ENCODE peak calls at places on chromosome 12, in seven cellular contexts. J is lower lobe of right lung, G is brain microvascular endothelial cell, F is IMR-90, C is GM06990, H is body of pancreas, K is A549. N is an unnamed sample.

GRCh38 chr12:93135286-93136239 is 206.5 kb upstream of the EEA1 start:
- DNase-seq in J (no peak), G (no peak), F (peak), C (peak), H (no peak), K (no peak), N (peak)

GRCh38 chr12:6961278-6961694 is 9.2 kb downstream of the PHB2 start:
- DNase-seq in J (peak), G (no peak), F (no peak), C (peak), H (peak), K (no peak), N (peak)

GRCh38 chr12:106064622-106065021 is 74.1 kb downstream of the NUAK1 start:
- DNase-seq in J (no peak), G (no peak), F (no peak), C (no peak), H (no peak), K (no peak), N (no peak)

GRCh38 chr12:5200276-5201087 is 156.8 kb downstream of the KCNA5 start:
- DNase-seq in J (peak), G (peak), F (peak), C (peak), H (peak), K (peak), N (no peak)

GRCh38 chr12:43337571-43338497 is 214.2 kb downstream of the ADAMTS20 start:
- DNase-seq in J (no peak), G (no peak), F (peak), C (no peak), H (no peak), K (no peak), N (no peak)

GRCh38 chr12:10366875-10367274 is 23.0 kb downstream of the KLRK1 start:
- DNase-seq in J (no peak), G (no peak), F (no peak), C (no peak), H (no peak), K (peak), N (peak)

GRCh38 chr12:51827925-51828818 is 20.3 kb downstream of the FIGNL2 start:
- DNase-seq in J (peak), G (no peak), F (peak), C (no peak), H (no peak), K (peak), N (peak)

GRCh38 chr12:132461526-132461925 is 28.4 kb upstream of the FBRSL1 start:
- DNase-seq in J (no peak), G (no peak), F (no peak), C (no peak), H (no peak), K (no peak), N (no peak)

GRCh38 chr12:74393265-74393664 is 144.4 kb upstream of the ATXN7L3B start:
- DNase-seq in J (no peak), G (no peak), F (no peak), C (no peak), H (no peak), K (peak), N (no peak)

GRCh38 chr12:27237790-27238771 is 6.0 kb upstream of the STK38L start:
- DNase-seq in J (no peak), G (peak), F (peak), C (no peak), H (peak), K (no peak), N (no peak)

GRCh38 chr12:114668905-114669304 is 15.1 kb downstream of the TBX3 start:
- DNase-seq in J (no peak), G (no peak), F (no peak), C (no peak), H (no peak), K (no peak), N (no peak)

GRCh38 chr12:28088566-28089277 is 101.5 kb upstream of the CCDC91 start:
- DNase-seq in J (no peak), G (no peak), F (no peak), C (no peak), H (no peak), K (peak), N (peak)

GRCh38 chr12:101642115-101643067 is 47.6 kb downstream of the MYBPC1 start:
- DNase-seq in J (peak), G (no peak), F (no peak), C (no peak), H (peak), K (peak), N (no peak)

GRCh38 chr12:10940389-10940788 is 1.3 kb upstream of the TAS2R14 start:
- DNase-seq in J (no peak), G (peak), F (peak), C (no peak), H (no peak), K (peak), N (peak)

GRCh38 chr12:53754633-53755261 is 3.0 kb upstream of the CISTR start:
- DNase-seq in J (no peak), G (no peak), F (peak), C (no peak), H (no peak), K (no peak), N (peak)

GRCh38 chr12:85642288-85642687 is 193.9 kb downstream of the RASSF9 start:
- DNase-seq in J (no peak), G (no peak), F (no peak), C (no peak), H (no peak), K (no peak), N (no peak)

GRCh38 chr12:131085816-131086591 is 132.3 kb downstream of the ADGRD1 start:
- DNase-seq in J (peak), G (no peak), F (no peak), C (no peak), H (no peak), K (no peak), N (no peak)

GRCh38 chr12:42326466-42327226 is 679 bp downstream of the PPHLN1 start:
- DNase-seq in J (no peak), G (peak), F (peak), C (peak), H (peak), K (peak), N (peak)

GRCh38 chr12:27984275-27984674 is 11.7 kb upstream of the PTHLH start:
- DNase-seq in J (no peak), G (peak), F (peak), C (no peak), H (no peak), K (peak), N (peak)

GRCh38 chr12:52914722-52915121 is 9.8 kb upstream of the KRT8 start:
- DNase-seq in J (no peak), G (no peak), F (no peak), C (no peak), H (no peak), K (no peak), N (no peak)

GRCh38 chr12:109996483-109996853 is 300 bp upstream of the GIT2 start:
- DNase-seq in J (no peak), G (no peak), F (no peak), C (no peak), H (no peak), K (no peak), N (no peak)

GRCh38 chr12:112555621-112556233 is 137.0 kb downstream of the PTPN11 start:
- DNase-seq in J (no peak), G (no peak), F (no peak), C (no peak), H (no peak), K (peak), N (no peak)

GRCh38 chr12:58416211-58416610 is 474.8 kb downstream of the ATP23 start:
- DNase-seq in J (no peak), G (peak), F (peak), C (no peak), H (no peak), K (peak), N (peak)

GRCh38 chr12:95661360-95661759 is 110.1 kb upstream of the USP44 start:
- DNase-seq in J (no peak), G (no peak), F (no peak), C (no peak), H (no peak), K (no peak), N (no peak)

GRCh38 chr12:107402041-107403022 is 283.3 kb upstream of the PWP1 start:
- DNase-seq in J (no peak), G (peak), F (peak), C (no peak), H (peak), K (peak), N (peak)

DNA sequence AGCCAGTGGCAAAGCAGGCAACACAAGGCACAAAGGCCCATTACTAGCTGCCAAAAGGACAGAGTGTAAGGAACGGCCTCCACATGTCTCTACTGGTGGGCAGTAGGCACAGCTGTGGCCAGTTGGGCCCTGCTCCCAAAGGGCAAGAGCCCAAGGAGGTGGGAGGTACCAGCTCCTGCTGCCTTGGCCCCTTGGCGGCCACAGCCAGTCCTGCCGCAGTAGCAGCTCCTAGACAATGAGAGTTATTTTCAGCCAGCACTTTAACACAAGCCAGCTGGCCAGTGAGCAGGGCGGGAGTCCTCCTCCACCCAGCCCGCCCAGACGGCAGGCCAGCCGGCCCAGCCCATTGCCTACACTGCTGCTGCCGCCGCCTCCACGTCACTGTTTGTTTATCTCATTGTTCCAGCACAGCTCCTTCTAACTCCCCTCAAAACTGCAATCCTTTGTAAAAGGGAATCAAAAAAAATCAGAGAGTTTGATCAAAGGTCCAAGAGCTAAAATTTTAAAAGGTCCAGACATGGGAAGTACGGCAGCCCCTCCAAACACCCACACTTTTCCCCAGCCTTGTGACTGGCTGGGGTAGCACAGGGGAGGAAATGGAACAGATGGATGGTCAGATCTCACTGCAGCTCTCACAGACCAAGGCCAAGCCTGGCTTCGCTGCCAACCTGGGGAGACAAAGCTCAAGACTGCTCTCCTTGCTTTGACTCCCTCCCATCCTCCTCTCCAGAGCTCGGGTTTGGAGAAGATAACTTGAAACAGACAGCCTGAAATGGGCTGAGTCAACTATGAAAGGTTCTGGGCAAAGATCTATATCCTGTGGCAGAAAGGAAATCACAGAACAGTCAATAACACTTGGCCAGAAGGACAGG is 33.5 kb downstream of the FMNL3 start:
- DNase-seq in J (peak), G (peak), F (peak), C (no peak), H (peak), K (no peak), N (peak)
- TF ChIP-seq CTCF in J (peak), G (peak), F (peak), C (no peak), H (peak), K (no peak), N (peak)

GRCh38 chr12:78885466-78885865 is 20.9 kb downstream of the SYT1 start:
- DNase-seq in J (no peak), G (no peak), F (no peak), C (no peak), H (no peak), K (no peak), N (no peak)
- H3K4me3 ChIP-seq in J (no peak), G (no peak), F (no peak), C (no peak), H (no peak), K (no peak), N (no peak)

DNA sequence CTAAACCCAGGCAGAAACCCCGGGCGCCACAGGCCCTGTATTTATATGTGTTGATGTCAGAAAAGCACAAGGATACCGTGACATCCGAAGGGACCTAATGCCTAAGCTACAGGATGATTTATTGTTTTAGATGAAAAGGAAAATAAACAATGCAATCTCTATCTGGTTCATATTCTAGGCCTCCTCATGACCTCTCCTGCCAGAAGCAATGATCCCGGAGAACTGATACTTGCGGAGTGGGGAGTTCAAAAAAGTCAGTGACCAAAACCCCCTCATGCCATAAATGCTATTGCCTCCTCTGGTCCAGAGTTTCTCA is 849 bp upstream of the CSRP2 start:
- DNase-seq in J (no peak), G (peak), F (no peak), C (no peak), H (no peak), K (no peak), N (no peak)
- TF ChIP-seq CTCF in J (no peak), G (no peak), F (no peak), C (no peak), H (no peak), K (no peak), N (no peak)

DNA sequence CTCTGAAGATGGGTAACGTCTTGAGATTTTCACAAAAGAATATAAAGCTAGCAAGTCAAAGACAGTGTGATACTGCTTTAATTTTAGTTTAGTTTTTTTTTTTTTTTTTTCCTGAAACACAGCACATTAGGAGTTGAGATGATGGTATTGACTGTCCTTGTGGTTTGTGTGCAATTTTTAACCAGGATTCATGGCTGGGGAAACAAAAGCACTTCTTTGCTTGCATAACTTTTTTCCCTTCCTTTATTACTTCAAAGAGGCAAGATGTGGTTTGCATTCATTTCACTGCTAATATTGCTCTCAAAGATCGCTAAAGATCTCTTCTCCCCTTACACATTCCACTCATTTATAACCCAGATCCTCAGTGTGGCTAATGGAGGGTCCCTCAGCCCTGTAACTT is 157.1 kb upstream of the PZP start:
- DNase-seq in J (no peak), G (peak), F (peak), C (no peak), H (no peak), K (no peak), N (peak)
- H3K4me3 ChIP-seq in J (no peak), G (no peak), F (no peak), C (peak), H (no peak), K (no peak), N (no peak)

DNA sequence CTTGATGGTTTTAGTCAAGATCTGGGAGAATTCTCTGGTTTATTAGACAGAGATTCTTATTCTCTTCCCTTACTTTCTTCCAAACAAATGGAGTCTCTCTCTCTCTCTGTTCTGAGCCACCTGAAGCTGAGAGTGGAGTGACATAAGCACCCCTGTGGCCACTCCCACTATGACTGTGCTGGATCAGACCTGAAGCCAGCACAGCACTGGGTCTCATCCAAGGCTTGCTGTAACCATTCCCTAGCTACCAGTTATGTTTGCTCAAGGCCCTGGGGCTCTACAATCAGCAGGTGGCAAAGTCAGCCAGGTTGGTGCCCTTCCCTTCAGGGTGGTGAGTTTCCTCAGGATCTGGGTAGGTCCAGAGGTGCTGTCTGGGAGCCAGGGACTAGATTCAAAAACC is 568.5 kb downstream of the AACS start:
- DNase-seq in J (peak), G (no peak), F (no peak), C (no peak), H (peak), K (no peak), N (no peak)
- TF ChIP-seq CTCF in J (no peak), G (no peak), F (no peak), C (no peak), H (no peak), K (no peak), N (no peak)

DNA sequence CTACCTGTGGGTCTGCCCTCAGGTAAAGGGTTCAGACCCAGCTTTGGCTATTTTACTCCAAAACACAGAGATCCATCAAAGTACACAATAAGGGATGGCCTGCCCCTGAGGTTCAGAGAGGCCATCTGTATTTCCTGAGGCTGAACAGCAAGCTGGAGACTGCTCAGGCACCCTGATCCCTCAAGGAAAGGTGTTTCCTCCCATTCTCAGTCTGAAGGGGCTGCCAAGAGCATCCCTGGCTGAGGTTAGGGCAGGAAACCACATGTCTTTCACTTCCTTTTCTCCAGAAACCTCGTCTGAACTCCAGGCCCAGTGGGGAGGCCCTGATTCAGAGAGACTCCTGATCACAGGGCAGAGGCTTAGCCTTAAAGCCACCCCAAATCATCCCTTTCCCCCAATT is 1.5 kb downstream of the RILPL1 start:
- DNase-seq in J (no peak), G (no peak), F (peak), C (peak), H (peak), K (no peak), N (peak)
- H3K4me3 ChIP-seq in J (peak), G (peak), F (peak), C (no peak), H (no peak), K (peak), N (peak)